ENCODE peak calls at places on chromosomes 1 and 21, in seven cellular contexts. J, S, D, C, Y, N and L are unnamed samples.
A peak's percentile ranks its signal among the peaks of the same experiment; 100 is the strongest.

GRCh38 chr1:84300501-84300900 is 1.0 kb upstream of the SAMD13 start:
- DNase-seq in J (no peak), S (no peak), Y (no peak), C (no peak), N (no peak), D (no peak), L (no peak)

GRCh38 chr1:89953072-89953626 is 41.8 kb upstream of the ZNF326 start:
- DNase-seq in J (peak; percentile 47), C (no peak), S (no peak), N (peak; percentile 79), Y (peak; percentile 90), D (peak; percentile 15), L (peak; percentile 82)

GRCh38 chr21:14527690-14528652 is 18.1 kb downstream of the SAMSN1 start:
- DNase-seq in S (no peak), C (no peak), J (no peak), N (no peak), D (no peak), Y (no peak), L (no peak)

GRCh38 chr21:38341546-38342012 is 84.8 kb downstream of the KCNJ15 start:
- DNase-seq in D (peak; percentile 20), Y (no peak), N (no peak), C (no peak), S (no peak), J (no peak), L (no peak)

GRCh38 chr1:157163273-157164127 is 25.3 kb upstream of the ETV3 start:
- DNase-seq in S (peak; percentile 57), D (peak; percentile 70), N (no peak), C (peak; percentile 66), J (no peak), Y (peak; percentile 47), L (peak; percentile 67)

GRCh38 chr21:42321845-42322244 is 6.6 kb upstream of the TFF3 start:
- DNase-seq in C (no peak), D (no peak), J (no peak), S (no peak), Y (no peak), N (no peak), L (no peak)

GRCh38 chr1:15207031-15207828 is 39.8 kb upstream of the FHAD1 start:
- DNase-seq in Y (no peak), S (no peak), J (no peak), C (no peak), N (no peak), D (no peak), L (no peak)

GRCh38 chr1:47023268-47024137 is at the start of gene CYP4X1:
- DNase-seq in C (peak; percentile 66), Y (no peak), N (no peak), D (peak; percentile 15), J (no peak), S (no peak), L (peak; percentile 60)

GRCh38 chr1:192639607-192640368 is 3.8 kb downstream of the RGS13 start:
- DNase-seq in Y (peak; percentile 9), C (no peak), S (no peak), D (no peak), N (no peak), J (peak; percentile 10), L (peak; percentile 88)

GRCh38 chr1:186571771-186572170 is 108.5 kb downstream of the PTGS2 start:
- DNase-seq in Y (no peak), S (no peak), N (no peak), D (no peak), C (no peak), J (no peak), L (no peak)

GRCh38 chr1:209491897-209492296 is 91.6 kb upstream of the CAMK1G start:
- DNase-seq in J (no peak), C (no peak), Y (no peak), N (no peak), S (no peak), D (no peak), L (no peak)

DNA sequence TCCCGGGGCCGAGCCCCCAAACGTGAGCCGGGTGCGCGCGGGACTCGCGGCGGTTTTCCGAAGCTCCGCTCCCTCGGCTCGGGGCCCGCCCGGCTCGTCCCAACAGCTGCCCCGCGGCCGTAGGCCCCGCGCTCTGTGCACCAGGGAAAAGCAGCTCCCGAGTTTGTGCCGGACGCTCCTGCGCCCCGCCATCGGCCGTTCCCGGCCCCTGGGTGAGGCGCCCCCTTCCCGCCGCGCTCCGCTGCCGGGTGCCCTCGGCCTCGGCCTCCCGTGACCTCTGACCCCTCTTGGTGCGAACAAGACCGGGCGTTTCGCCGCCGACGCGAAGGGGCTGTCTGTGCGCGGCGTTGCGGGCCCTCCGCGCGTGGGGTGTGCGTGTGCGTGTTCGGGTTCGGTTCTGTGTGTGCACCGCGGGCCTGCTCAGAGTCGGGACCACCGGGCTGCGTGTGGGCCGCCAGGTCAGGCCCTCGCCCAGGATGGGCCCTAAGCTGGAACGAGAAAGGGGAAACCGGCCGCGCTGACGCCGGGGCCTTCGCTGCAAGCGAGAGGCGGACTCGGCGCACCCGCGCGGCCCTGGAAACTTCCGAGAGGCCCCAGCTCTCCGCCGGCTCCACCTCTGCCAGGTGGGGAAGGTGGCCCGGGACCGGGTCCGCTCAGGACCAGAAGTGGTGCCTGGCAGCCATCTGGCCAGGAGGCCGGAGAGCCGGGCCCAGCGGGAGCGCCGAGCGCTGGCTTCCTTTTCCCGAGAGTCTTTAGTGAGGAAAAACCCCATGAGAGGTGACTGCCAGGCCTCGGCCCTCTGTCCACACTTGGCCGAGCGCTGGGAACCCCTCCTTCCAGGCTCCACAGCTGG is 1.9 kb downstream of the PRDM16 start:
- DNase-seq in S (no peak), N (no peak), D (no peak), Y (no peak), C (no peak), J (no peak), L (no peak)
- TF ChIP-seq CTCF in S (no peak), N (no peak), D (no peak), Y (no peak), C (no peak), J (no peak), L (no peak)

GRCh38 chr1:51732701-51733425 is 116.0 kb downstream of the OSBPL9 start:
- DNase-seq in J (no peak), N (no peak), S (no peak), D (no peak), C (no peak), Y (no peak), L (no peak)
- H3K4me3 ChIP-seq in J (no peak overlapping the region), N (no peak overlapping the region), S (no peak overlapping the region), D (no peak overlapping the region), C (no peak overlapping the region), Y (no peak overlapping the region), L (no peak overlapping the region)

DNA sequence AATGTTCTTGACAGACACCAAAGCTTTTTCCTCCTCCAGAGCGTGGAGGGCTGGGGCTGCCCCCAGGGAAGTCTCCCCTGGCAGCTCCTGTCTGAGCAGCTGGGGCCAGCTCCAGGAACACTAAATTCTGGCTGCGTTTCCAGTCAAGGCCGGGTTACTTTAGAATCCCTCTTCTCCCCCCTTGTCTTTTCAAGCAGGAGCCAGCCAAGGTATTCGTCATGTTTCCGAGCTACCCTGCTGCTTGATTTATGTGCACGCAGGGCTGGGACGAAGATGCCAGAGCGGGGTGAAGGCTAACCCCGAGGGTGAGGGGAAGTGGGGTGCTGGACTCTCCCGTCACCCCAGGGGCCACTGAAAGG is 68.1 kb upstream of the ANGPTL1 start:
- DNase-seq in D (peak; percentile 91), N (no peak), C (peak; percentile 79), Y (no peak), J (peak; percentile 21), S (no peak), L (peak; percentile 65)
- TF ChIP-seq CTCF in D (no peak), N (no peak), C (no peak), Y (no peak), J (no peak), S (no peak), L (no peak)

GRCh38 chr1:16236091-16236494 is 890 bp downstream of the CPLANE2 start:
- DNase-seq in D (no peak), S (peak; percentile 14), C (no peak), J (no peak), N (peak; percentile 42), Y (no peak), L (no peak)
- H3K4me3 ChIP-seq in D (peak overlapping the region; percentile 50), S (peak overlapping the region; percentile 88), C (peak overlapping the region; percentile 66), J (peak overlapping the region; percentile 77), N (peak overlapping the region; percentile 59), Y (peak overlapping the region; percentile 73), L (peak overlapping the region; percentile 73)

GRCh38 chr1:159180516-159180915 is 9.1 kb downstream of the CADM3 start:
- DNase-seq in S (no peak), J (no peak), C (no peak), N (no peak), Y (no peak), D (no peak), L (no peak)

GRCh38 chr1:159185121-159185520 is 13.7 kb downstream of the CADM3 start:
- DNase-seq in D (no peak), J (no peak), Y (no peak), S (no peak), N (no peak), C (no peak), L (no peak)

GRCh38 chr1:159179906-159180305 is 8.5 kb downstream of the CADM3 start:
- DNase-seq in C (no peak), D (no peak), S (no peak), J (no peak), N (no peak), Y (no peak), L (no peak)

GRCh38 chr1:159184201-159184600 is 12.8 kb downstream of the CADM3 start:
- DNase-seq in S (no peak), C (no peak), J (no peak), D (no peak), Y (no peak), N (no peak), L (no peak)

GRCh38 chr1:159181328-159182024 is 10.1 kb downstream of the CADM3 start:
- DNase-seq in J (no peak), C (no peak), D (no peak), N (no peak), S (no peak), Y (no peak), L (no peak)
- TF ChIP-seq CTCF in J (no peak), C (no peak), D (no peak), N (no peak), S (no peak), Y (no peak), L (no peak)